ENCODE peak calls at places on chromosomes 6 and 20, in eight cellular contexts. N is keratinocyte, C is GM10248, Q is natural killer cell, R is hepatocyte, B is SK-N-SH, J is fibroblast of lung, F is tibial nerve. E is an unnamed sample.

GRCh38 chr6:98844244-98845161 is 10.1 kb downstream of the POU3F2 start:
- DNase-seq in N (no peak), C (peak; percentile 21), Q (no peak), R (no peak), B (peak; percentile 79), J (no peak), F (no peak), E (no peak)

GRCh38 chr6:72245565-72245964 is 359.2 kb downstream of the RIMS1 start:
- DNase-seq in N (no peak), C (no peak), Q (no peak), R (no peak), B (no peak), J (no peak), F (no peak), E (no peak)

GRCh38 chr6:5285526-5285925 is 24.2 kb downstream of the FARS2 start:
- DNase-seq in N (no peak), C (no peak), Q (no peak), R (no peak), B (no peak), J (no peak), F (no peak), E (no peak)

GRCh38 chr6:69732640-69733039 is 64.2 kb downstream of the LMBRD1 start:
- DNase-seq in N (no peak), C (no peak), Q (no peak), R (peak; percentile 19), B (no peak), J (peak; percentile 40), F (no peak), E (no peak)

GRCh38 chr6:30583921-30584320 is 12.7 kb downstream of the ABCF1 start:
- DNase-seq in N (no peak), C (no peak), Q (no peak), R (no peak), B (no peak), J (no peak), F (no peak), E (no peak)

GRCh38 chr6:42117843-42118161 is 24.6 kb downstream of the C6orf132 start:
- DNase-seq in N (no peak), C (no peak), Q (no peak), R (no peak), B (no peak), J (no peak), F (no peak), E (no peak)

GRCh38 chr20:40564997-40565680 is 123.9 kb downstream of the MAFB start:
- DNase-seq in N (peak; percentile 87), C (no peak), Q (no peak), R (peak; percentile 64), B (no peak), J (peak; percentile 90), F (no peak), E (peak; percentile 34)

GRCh38 chr6:55399331-55399730 is 72.1 kb downstream of the GFRAL start:
- DNase-seq in N (no peak), C (no peak), Q (no peak), R (no peak), B (no peak), J (peak; percentile 66), F (no peak), E (no peak)

GRCh38 chr20:46805836-46806235 is 88.8 kb upstream of the EYA2 start:
- DNase-seq in N (no peak), C (no peak), Q (no peak), R (no peak), B (no peak), J (no peak), F (no peak), E (no peak)

GRCh38 chr6:89494131-89494793 is 61.3 kb downstream of the ANKRD6 start:
- DNase-seq in N (no peak), C (no peak), Q (no peak), R (no peak), B (no peak), J (no peak), F (no peak), E (no peak)

GRCh38 chr20:53905019-53905847 is 165.2 kb downstream of the BCAS1 start:
- DNase-seq in N (no peak), C (no peak), Q (no peak), R (no peak), B (no peak), J (no peak), F (no peak), E (no peak)

GRCh38 chr20:44056010-44056698 is 130.8 kb downstream of the JPH2 start:
- DNase-seq in N (no peak), C (no peak), Q (peak; percentile 19), R (peak; percentile 33), B (peak; percentile 82), J (no peak), F (no peak), E (no peak)

GRCh38 chr6:113622254-113622653 is 234.9 kb upstream of the MARCKS start:
- DNase-seq in N (no peak), C (no peak), Q (no peak), R (no peak), B (peak; percentile 3), J (no peak), F (no peak), E (no peak)

GRCh38 chr20:40803381-40803780 is 114.3 kb upstream of the MAFB start:
- DNase-seq in N (no peak), C (no peak), Q (no peak), R (no peak), B (no peak), J (no peak), F (no peak), E (no peak)

GRCh38 chr6:41013473-41014153 is 25.4 kb downstream of the UNC5CL start:
- DNase-seq in N (no peak), C (no peak), Q (no peak), R (no peak), B (no peak), J (no peak), F (no peak), E (no peak)

GRCh38 chr20:39829255-39829654 is 859.8 kb downstream of the MAFB start:
- DNase-seq in N (no peak), C (no peak), Q (no peak), R (peak; percentile 18), B (no peak), J (peak; percentile 56), F (no peak), E (no peak)

GRCh38 chr6:13586936-13587542 is 12.6 kb downstream of the SIRT5 start:
- DNase-seq in N (no peak), C (no peak), Q (no peak), R (no peak), B (no peak), J (no peak), F (no peak), E (no peak)

GRCh38 chr6:16129623-16130243 is 847 bp downstream of the MYLIP start:
- DNase-seq in N (no peak), C (no peak), Q (no peak), R (no peak), B (no peak), J (peak; percentile 36), F (no peak), E (peak; percentile 40)

GRCh38 chr6:134342211-134342610 is 24.3 kb upstream of the SGK1 start:
- DNase-seq in N (no peak), C (no peak), Q (no peak), R (no peak), B (no peak), J (no peak), F (no peak), E (peak; percentile 25)

GRCh38 chr6:105804000-105804399 is 282.1 kb upstream of the PRDM1 start:
- DNase-seq in N (no peak), C (no peak), Q (no peak), R (no peak), B (no peak), J (no peak), F (no peak), E (no peak)

GRCh38 chr20:59676126-59676876 is 72.0 kb downstream of the PHACTR3 start:
- DNase-seq in N (no peak), C (no peak), Q (no peak), R (no peak), B (no peak), J (no peak), F (no peak), E (no peak)

GRCh38 chr6:47809863-47810262 is 28.0 kb downstream of the OPN5 start:
- DNase-seq in N (no peak), C (no peak), Q (no peak), R (no peak), B (no peak), J (no peak), F (no peak), E (no peak)

GRCh38 chr6:47810885-47811284 is 29.1 kb downstream of the OPN5 start:
- DNase-seq in N (no peak), C (no peak), Q (no peak), R (no peak), B (no peak), J (no peak), F (no peak), E (no peak)
- TF ChIP-seq CTCF in N (peak; percentile 21), C (no peak), Q (no peak), R (no peak), B (no peak), J (no peak), F (no peak), E (no peak)

GRCh38 chr6:79277109-79277508 is 42.6 kb upstream of the HMGN3 start:
- DNase-seq in N (no peak), C (no peak), Q (no peak), R (no peak), B (no peak), J (peak; percentile 45), F (no peak), E (no peak)

GRCh38 chr6:79280756-79281155 is 46.3 kb upstream of the HMGN3 start:
- DNase-seq in N (no peak), C (no peak), Q (no peak), R (no peak), B (no peak), J (no peak), F (no peak), E (no peak)
- TF ChIP-seq CTCF in N (no peak), C (no peak), Q (no peak), R (no peak), B (no peak), J (no peak), F (no peak), E (no peak)

GRCh38 chr6:33276581-33276863 is 401 bp upstream of the B3GALT4 start:
- DNase-seq in N (no peak), C (no peak), Q (no peak), R (no peak), B (no peak), J (no peak), F (no peak), E (no peak)

GRCh38 chr6:33278810-33279209 is 1.9 kb downstream of the B3GALT4 start:
- DNase-seq in N (no peak), C (no peak), Q (no peak), R (no peak), B (no peak), J (no peak), F (no peak), E (no peak)

GRCh38 chr6:33278392-33278741 is 1.4 kb downstream of the B3GALT4 start:
- DNase-seq in N (no peak), C (no peak), Q (no peak), R (no peak), B (no peak), J (no peak), F (no peak), E (no peak)

GRCh38 chr6:33276864-33277662 is at the start of gene B3GALT4:
- DNase-seq in N (no peak), C (peak; percentile 86), Q (peak; percentile 68), R (peak; percentile 88), B (peak; percentile 92), J (peak; percentile 69), F (peak; percentile 48), E (peak; percentile 68)

GRCh38 chr6:33277663-33278391 is 904 bp downstream of the B3GALT4 start:
- DNase-seq in N (no peak), C (peak; percentile 53), Q (peak; percentile 37), R (peak; percentile 32), B (peak; percentile 69), J (peak; percentile 7), F (no peak), E (no peak)
- TF ChIP-seq CTCF in N (no peak), C (no peak), Q (no peak), R (no peak), B (no peak), J (no peak), F (no peak), E (no peak)

GRCh38 chr6:125524356-125524755 is 222.6 kb upstream of the HDDC2 start:
- DNase-seq in N (no peak), C (no peak), Q (no peak), R (no peak), B (no peak), J (no peak), F (no peak), E (no peak)
- TF ChIP-seq CTCF in N (no peak), C (no peak), Q (no peak), R (no peak), B (no peak), J (no peak), F (no peak), E (no peak)

E was measured in uterus.